ENCODE peak calls at places on chromosomes 2 and 18, in eight cellular contexts. B is tibial nerve, P is suprapubic skin, R is sigmoid colon, T is stomach, Y is thyroid gland, S is H1, A is IMR-90. M is an unnamed sample.
A peak's percentile ranks its signal among the peaks of the same experiment; 100 is the strongest.

GRCh38 chr2:176680916-176681315 is 411.7 kb downstream of the MTX2 start:
- DNase-seq in Y (no peak), R (no peak), B (no peak), A (peak; percentile 2), T (no peak), P (no peak), S (no peak), M (no peak)

GRCh38 chr2:140275427-140275826 is 1495.2 kb upstream of the NXPH2 start:
- DNase-seq in P (no peak), T (no peak), B (no peak), R (no peak), A (no peak), S (no peak), Y (no peak), M (no peak)

GRCh38 chr18:23799540-23799939 is 110.3 kb downstream of the LAMA3 start:
- DNase-seq in A (no peak), R (no peak), B (no peak), Y (no peak), S (no peak), T (no peak), P (no peak), M (no peak)

GRCh38 chr18:9824474-9824832 is 61.3 kb upstream of the TXNDC2 start:
- DNase-seq in Y (peak; percentile 87), A (peak; percentile 75), S (no peak), B (no peak), R (peak; percentile 79), T (no peak), P (no peak), M (peak; percentile 60)

GRCh38 chr18:74947417-74947816 is 261.5 kb downstream of the PTGR3 start:
- DNase-seq in A (no peak), T (no peak), R (no peak), B (no peak), S (no peak), P (no peak), Y (no peak), M (no peak)

GRCh38 chr2:90069290-90069894 is 1377.9 kb downstream of the RPIA start:
- DNase-seq in S (peak; percentile 91), T (peak; percentile 33), B (no peak), P (no peak), Y (peak; percentile 27), R (no peak), A (no peak), M (peak; percentile 26)

GRCh38 chr2:166959556-166959955 is 71.3 kb downstream of the XIRP2 start:
- DNase-seq in A (no peak), R (no peak), T (no peak), P (no peak), Y (no peak), B (no peak), S (no peak), M (no peak)

GRCh38 chr2:9627310-9627709 is 3.5 kb downstream of the YWHAQ start:
- DNase-seq in Y (no peak), P (no peak), S (no peak), B (no peak), R (no peak), T (no peak), A (peak; percentile 46), M (no peak)

GRCh38 chr2:235850289-235850688 is 317.9 kb downstream of the GBX2 start:
- DNase-seq in T (no peak), B (no peak), A (no peak), R (no peak), S (no peak), Y (no peak), P (no peak), M (no peak)

GRCh38 chr2:111122631-111123421 is 2.1 kb downstream of the BCL2L11 start:
- DNase-seq in S (peak; percentile 81), Y (peak; percentile 82), A (peak; percentile 82), T (peak; percentile 89), B (peak; percentile 71), P (peak; percentile 94), R (peak; percentile 94), M (peak; percentile 91)

GRCh38 chr2:241811209-241811951 is 2.4 kb downstream of the NEU4 start:
- DNase-seq in A (no peak), R (peak; percentile 65), Y (peak; percentile 95), T (no peak), B (no peak), P (no peak), S (no peak), M (peak; percentile 61)

GRCh38 chr2:110106642-110107041 is 9.0 kb downstream of the MALL start:
- DNase-seq in A (peak; percentile 93), T (peak; percentile 57), Y (peak; percentile 69), P (no peak), B (no peak), S (no peak), R (no peak), M (no peak)

GRCh38 chr18:45670281-45670962 is 53.6 kb upstream of the SLC14A1 start:
- DNase-seq in A (peak; percentile 85), T (no peak), S (no peak), Y (no peak), R (no peak), B (peak; percentile 38), P (no peak), M (peak; percentile 80)

DNA sequence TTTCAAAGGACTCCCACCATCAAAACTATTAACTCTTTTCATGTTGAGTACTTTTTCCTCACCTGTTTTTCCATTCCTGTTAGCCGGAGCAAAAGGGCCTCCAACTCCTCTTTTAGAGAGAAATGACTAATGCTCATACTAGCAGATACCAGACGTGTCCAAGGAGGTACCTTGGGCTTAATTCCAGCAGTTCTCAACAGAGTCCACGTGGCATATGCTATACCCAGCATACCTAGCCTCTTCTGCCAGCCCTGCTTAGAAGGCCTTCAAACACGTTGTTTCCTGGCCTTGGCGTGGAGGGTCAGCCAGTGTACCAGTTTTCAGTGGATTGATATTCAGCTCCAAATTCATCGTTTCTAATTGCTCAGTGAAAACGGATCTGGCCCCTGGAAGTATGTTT is 123.9 kb downstream of the MGAT5 start:
- DNase-seq in T (no peak), P (no peak), B (no peak), A (no peak), S (no peak), R (no peak), Y (no peak), M (peak; percentile 42)
- TF ChIP-seq POLR2A in T (no peak), P (no peak), B (no peak), A (no peak), S (no peak), R (no peak), Y (no peak), M (no peak)

GRCh38 chr2:74871414-74871813 is 37.5 kb downstream of the HK2 start:
- DNase-seq in B (no peak), T (no peak), R (no peak), Y (no peak), A (no peak), S (no peak), P (no peak), M (no peak)

GRCh38 chr2:74872310-74872923 is 38.5 kb downstream of the HK2 start:
- DNase-seq in B (no peak), R (peak; percentile 14), S (no peak), Y (no peak), T (no peak), P (no peak), A (peak; percentile 39), M (no peak)

GRCh38 chr2:74876081-74876886 is 42.4 kb downstream of the HK2 start:
- DNase-seq in A (peak; percentile 46), P (no peak), B (peak; percentile 55), T (no peak), R (no peak), S (peak; percentile 57), Y (peak; percentile 13), M (peak; percentile 35)

GRCh38 chr2:74873041-74873440 is 39.1 kb downstream of the HK2 start:
- DNase-seq in S (no peak), Y (no peak), B (no peak), P (no peak), R (peak; percentile 10), A (no peak), T (no peak), M (no peak)

DNA sequence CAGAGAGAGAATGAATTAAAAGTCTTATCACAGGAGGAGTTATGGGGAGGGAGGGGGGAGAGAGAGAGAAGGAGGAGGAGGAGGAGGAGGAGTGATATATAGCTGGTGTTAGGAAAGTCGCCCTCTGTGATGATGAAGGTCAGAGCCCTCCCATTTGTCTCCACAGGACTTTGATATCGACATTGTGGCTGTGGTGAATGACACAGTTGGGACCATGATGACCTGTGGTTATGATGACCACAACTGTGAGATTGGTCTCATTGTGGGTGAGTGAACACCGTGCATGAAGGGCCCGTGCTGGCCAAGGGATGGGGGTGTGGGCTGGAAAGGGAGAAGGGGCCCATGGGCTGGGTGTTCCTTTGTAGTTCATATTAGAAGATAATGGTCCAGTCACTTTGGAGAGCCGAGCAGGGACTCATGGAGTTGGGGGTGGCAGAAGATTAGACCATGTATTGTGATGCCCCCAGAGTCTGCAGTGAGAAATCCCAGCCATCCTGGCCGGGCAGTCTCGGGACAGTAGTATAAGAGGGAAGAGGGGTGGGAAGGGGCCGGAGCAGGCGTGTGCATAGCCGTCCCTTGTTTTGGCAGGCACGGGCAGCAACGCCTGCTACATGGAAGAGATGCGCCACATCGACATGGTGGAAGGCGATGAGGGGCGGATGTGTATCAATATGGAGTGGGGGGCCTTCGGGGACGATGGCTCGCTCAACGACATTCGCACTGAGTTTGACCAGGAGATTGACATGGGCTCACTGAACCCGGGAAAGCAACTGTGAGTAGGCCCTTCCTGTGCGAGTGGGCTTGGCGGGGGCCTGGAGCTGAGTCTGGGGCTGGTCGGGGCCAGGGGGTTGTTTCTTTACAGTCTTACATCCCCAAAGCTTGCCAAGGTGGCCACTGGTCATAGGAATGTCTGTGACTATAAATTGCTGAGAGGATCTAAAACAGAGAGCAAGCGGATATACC is 40.0 kb downstream of the HK2 start:
- DNase-seq in Y (no peak), T (no peak), A (no peak), P (no peak), S (no peak), B (no peak), R (peak; percentile 62), M (no peak)
- H3K36me3 ChIP-seq in Y (no peaks in the 10 kb centered on the region), T (peaks cover 32% of the 10 kb centered on the region), A (peaks cover 50% of the 10 kb centered on the region), P (peaks cover 18% of the 10 kb centered on the region), S (peaks cover 55% of the 10 kb centered on the region), B (no peaks in the 10 kb centered on the region), R (no peaks in the 10 kb centered on the region), M (no peaks in the 10 kb centered on the region)

DNA sequence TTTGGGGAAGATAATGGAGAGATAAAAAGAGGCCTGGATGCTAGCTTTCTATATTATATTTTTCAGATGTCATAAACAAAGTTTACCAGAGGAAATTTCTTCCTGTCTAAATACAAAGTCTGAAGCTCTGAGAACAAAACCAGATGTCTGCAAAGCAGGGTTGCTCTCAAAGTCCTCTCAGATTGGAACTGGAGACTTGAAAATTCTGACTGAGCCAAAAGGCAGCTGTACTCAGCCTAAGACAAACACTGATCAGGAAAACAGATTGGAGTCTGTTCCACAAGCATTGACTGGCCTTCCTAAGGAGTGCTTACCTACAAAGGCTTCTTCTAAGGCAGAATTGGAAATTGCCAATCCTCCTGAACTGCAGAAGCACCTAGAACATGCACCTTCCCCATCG is 25.1 kb downstream of the KDM3A start:
- DNase-seq in T (no peak), B (no peak), A (no peak), R (no peak), Y (no peak), S (no peak), P (no peak), M (no peak)
- TF ChIP-seq POLR2A in T (no peak), B (no peak), A (no peak), R (no peak), Y (no peak), S (no peak), P (no peak), M (no peak)

DNA sequence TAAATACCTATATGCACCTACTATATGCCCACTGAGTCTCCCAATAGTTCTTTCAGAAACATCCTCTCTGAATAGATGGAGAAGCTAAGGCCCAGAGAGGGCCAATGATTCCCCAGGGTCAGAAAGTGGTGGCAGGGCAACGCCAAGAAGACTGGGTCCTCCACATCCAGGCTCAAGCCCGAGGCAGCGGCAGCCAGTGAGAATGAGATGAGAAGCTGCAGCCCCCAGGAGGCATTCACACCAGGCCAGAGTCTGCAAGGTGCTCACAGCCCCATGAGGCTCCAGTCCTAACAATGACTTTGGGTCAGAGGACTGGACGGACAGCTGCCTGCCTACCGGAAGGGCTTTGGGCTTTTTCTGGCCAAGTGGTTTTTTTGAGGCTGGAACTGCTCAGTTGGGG is 3.5 kb downstream of the TEX261 start:
- DNase-seq in S (no peak), P (no peak), Y (no peak), B (no peak), A (no peak), T (no peak), R (peak; percentile 43), M (no peak)
- H3K36me3 ChIP-seq in S (peaks cover 4% of the 10 kb centered on the region), P (peaks cover 58% of the 10 kb centered on the region), Y (peaks cover 21% of the 10 kb centered on the region), B (peaks cover 13% of the 10 kb centered on the region), A (peaks cover 43% of the 10 kb centered on the region), T (peaks cover 60% of the 10 kb centered on the region), R (peaks cover 45% of the 10 kb centered on the region), M (peaks cover 52% of the 10 kb centered on the region)